ENCODE peak calls at places on chromosomes 13 and 19, in ten cellular contexts. One of them, this sample, is unnamed.
A peak's percentile ranks its signal among the peaks of the same experiment; 100 is the strongest.

GRCh38 chr19:51514866-51515481 is 13.4 kb upstream of the SIGLEC12 start:
- DNase-seq in lower lobe of right lung: no peak
- DNase-seq in left colon: no peak
- DNase-seq in psoas muscle: no peak
- DNase-seq in NCI-H2171: peak; percentile 1
- DNase-seq in effector CD4-positive, alpha-beta T cell: no peak
- DNase-seq in glutamatergic neuron: no peak
- DNase-seq in T47D: peak; percentile 14
- DNase-seq in stimulated activated CD8-positive, alpha-beta memory T cell treated with anti-CD3 and anti-CD28 coated beads, Interleukin-7, amount 100 ng/mL, for 1 hour: no peak
- DNase-seq in tibial nerve: no peak
- DNase-seq in this sample: peak; percentile 53

GRCh38 chr19:55196803-55197202 is 12.5 kb downstream of the PTPRH start:
- DNase-seq in lower lobe of right lung: no peak
- DNase-seq in left colon: no peak
- DNase-seq in psoas muscle: no peak
- DNase-seq in NCI-H2171: no peak
- DNase-seq in effector CD4-positive, alpha-beta T cell: no peak
- DNase-seq in glutamatergic neuron: no peak
- DNase-seq in T47D: no peak
- DNase-seq in stimulated activated CD8-positive, alpha-beta memory T cell treated with anti-CD3 and anti-CD28 coated beads, Interleukin-7, amount 100 ng/mL, for 1 hour: no peak
- DNase-seq in tibial nerve: no peak
- DNase-seq in this sample: no peak

GRCh38 chr19:13401388-13401787 is 104.9 kb downstream of the CACNA1A start:
- DNase-seq in lower lobe of right lung: no peak
- DNase-seq in left colon: no peak
- DNase-seq in psoas muscle: no peak
- DNase-seq in NCI-H2171: no peak
- DNase-seq in effector CD4-positive, alpha-beta T cell: no peak
- DNase-seq in glutamatergic neuron: no peak
- DNase-seq in T47D: peak; percentile 7
- DNase-seq in stimulated activated CD8-positive, alpha-beta memory T cell treated with anti-CD3 and anti-CD28 coated beads, Interleukin-7, amount 100 ng/mL, for 1 hour: no peak
- DNase-seq in tibial nerve: no peak
- DNase-seq in this sample: no peak

GRCh38 chr13:113770441-113770840 is 11.4 kb downstream of the TMEM255B start:
- DNase-seq in lower lobe of right lung: no peak
- DNase-seq in left colon: no peak
- DNase-seq in psoas muscle: no peak
- DNase-seq in NCI-H2171: no peak
- DNase-seq in effector CD4-positive, alpha-beta T cell: no peak
- DNase-seq in glutamatergic neuron: no peak
- DNase-seq in T47D: no peak
- DNase-seq in stimulated activated CD8-positive, alpha-beta memory T cell treated with anti-CD3 and anti-CD28 coated beads, Interleukin-7, amount 100 ng/mL, for 1 hour: no peak
- DNase-seq in tibial nerve: no peak
- DNase-seq in this sample: no peak

GRCh38 chr13:46866150-46866549 is 30.7 kb downstream of the HTR2A start:
- DNase-seq in lower lobe of right lung: peak; percentile 85
- DNase-seq in left colon: peak; percentile 32
- DNase-seq in psoas muscle: peak; percentile 15
- DNase-seq in NCI-H2171: no peak
- DNase-seq in effector CD4-positive, alpha-beta T cell: no peak
- DNase-seq in glutamatergic neuron: peak; percentile 54
- DNase-seq in T47D: no peak
- DNase-seq in stimulated activated CD8-positive, alpha-beta memory T cell treated with anti-CD3 and anti-CD28 coated beads, Interleukin-7, amount 100 ng/mL, for 1 hour: no peak
- DNase-seq in tibial nerve: peak; percentile 5
- DNase-seq in this sample: peak; percentile 37

GRCh38 chr13:40971321-40971720 is 47.8 kb downstream of the ELF1 start:
- DNase-seq in lower lobe of right lung: no peak
- DNase-seq in left colon: no peak
- DNase-seq in psoas muscle: no peak
- DNase-seq in NCI-H2171: no peak
- DNase-seq in effector CD4-positive, alpha-beta T cell: no peak
- DNase-seq in glutamatergic neuron: no peak
- DNase-seq in T47D: no peak
- DNase-seq in stimulated activated CD8-positive, alpha-beta memory T cell treated with anti-CD3 and anti-CD28 coated beads, Interleukin-7, amount 100 ng/mL, for 1 hour: no peak
- DNase-seq in tibial nerve: no peak
- DNase-seq in this sample: no peak

GRCh38 chr13:99237981-99238662 is 20.1 kb downstream of the GPR18 start:
- DNase-seq in lower lobe of right lung: no peak
- DNase-seq in left colon: no peak
- DNase-seq in psoas muscle: no peak
- DNase-seq in NCI-H2171: no peak
- DNase-seq in effector CD4-positive, alpha-beta T cell: peak; percentile 16
- DNase-seq in glutamatergic neuron: no peak
- DNase-seq in T47D: no peak
- DNase-seq in stimulated activated CD8-positive, alpha-beta memory T cell treated with anti-CD3 and anti-CD28 coated beads, Interleukin-7, amount 100 ng/mL, for 1 hour: no peak
- DNase-seq in tibial nerve: no peak
- DNase-seq in this sample: no peak

GRCh38 chr19:3494559-3494958 is 5.9 kb downstream of the DOHH start:
- DNase-seq in lower lobe of right lung: no peak
- DNase-seq in left colon: no peak
- DNase-seq in psoas muscle: no peak
- DNase-seq in NCI-H2171: no peak
- DNase-seq in effector CD4-positive, alpha-beta T cell: no peak
- DNase-seq in glutamatergic neuron: no peak
- DNase-seq in T47D: no peak
- DNase-seq in stimulated activated CD8-positive, alpha-beta memory T cell treated with anti-CD3 and anti-CD28 coated beads, Interleukin-7, amount 100 ng/mL, for 1 hour: no peak
- DNase-seq in tibial nerve: no peak
- DNase-seq in this sample: peak; percentile 25

GRCh38 chr19:38375748-38376147 is 1.4 kb downstream of the PSMD8 start:
- DNase-seq in lower lobe of right lung: no peak
- DNase-seq in left colon: no peak
- DNase-seq in psoas muscle: peak; percentile 63
- DNase-seq in NCI-H2171: no peak
- DNase-seq in effector CD4-positive, alpha-beta T cell: no peak
- DNase-seq in glutamatergic neuron: no peak
- DNase-seq in T47D: no peak
- DNase-seq in stimulated activated CD8-positive, alpha-beta memory T cell treated with anti-CD3 and anti-CD28 coated beads, Interleukin-7, amount 100 ng/mL, for 1 hour: no peak
- DNase-seq in tibial nerve: no peak
- DNase-seq in this sample: no peak

GRCh38 chr13:40876020-40876738 is 86.8 kb downstream of the SLC25A15 start:
- DNase-seq in lower lobe of right lung: no peak
- DNase-seq in left colon: no peak
- DNase-seq in psoas muscle: no peak
- DNase-seq in NCI-H2171: no peak
- DNase-seq in effector CD4-positive, alpha-beta T cell: no peak
- DNase-seq in glutamatergic neuron: no peak
- DNase-seq in T47D: no peak
- DNase-seq in stimulated activated CD8-positive, alpha-beta memory T cell treated with anti-CD3 and anti-CD28 coated beads, Interleukin-7, amount 100 ng/mL, for 1 hour: no peak
- DNase-seq in tibial nerve: no peak
- DNase-seq in this sample: no peak

This sample was measured in D341Med.